ENCODE peak calls at places on chromosomes 16 and 17, in nine cellular contexts. B is neural crest cell, N is PC-9, P is upper lobe of right lung, F is gastrocnemius medialis, V is tibial nerve, Q is cardiac muscle cell, Y is AG10803, H is GM20000. R is an unnamed sample.
A peak's percentile ranks its signal among the peaks of the same experiment; 100 is the strongest.

GRCh38 chr16:53984936-53985335 is 281.0 kb downstream of the FTO start:
- DNase-seq in F (no peak), P (no peak), B (no peak), Q (no peak), V (no peak), H (no peak), Y (no peak), N (no peak), R (no peak)

GRCh38 chr17:47733414-47734288 is 615 bp downstream of the TBX21 start:
- DNase-seq in B (no peak), V (no peak), Q (no peak), P (peak; percentile 49), N (no peak), H (peak; percentile 51), Y (no peak), F (no peak), R (peak; percentile 24)

GRCh38 chr17:9195961-9196668 is 174.8 kb downstream of the NTN1 start:
- DNase-seq in Q (no peak), H (no peak), N (peak; percentile 83), P (no peak), V (no peak), B (peak; percentile 30), F (no peak), Y (no peak), R (no peak)

GRCh38 chr16:293043-293775 is 10.2 kb downstream of the PDIA2 start:
- DNase-seq in N (no peak), Y (no peak), Q (no peak), P (no peak), F (no peak), V (no peak), H (no peak), B (no peak), R (no peak)

GRCh38 chr16:55779391-55780094 is 53.4 kb downstream of the CES1 start:
- DNase-seq in Q (no peak), Y (no peak), V (no peak), F (no peak), N (no peak), B (no peak), H (no peak), P (no peak), R (no peak)

GRCh38 chr16:9706217-9706616 is 476.0 kb downstream of the GRIN2A start:
- DNase-seq in Q (peak; percentile 17), P (no peak), N (no peak), B (no peak), H (no peak), V (no peak), Y (no peak), F (no peak), R (no peak)

GRCh38 chr16:57367111-57367752 is 5.1 kb upstream of the CX3CL1 start:
- DNase-seq in B (no peak), V (no peak), Q (peak; percentile 19), H (no peak), P (no peak), F (no peak), Y (peak; percentile 17), N (peak; percentile 43), R (no peak)

GRCh38 chr16:29820730-29821662 is 734 bp downstream of the MVP start:
- DNase-seq in V (no peak), F (no peak), H (peak; percentile 70), P (peak; percentile 91), N (peak; percentile 84), Y (peak; percentile 32), Q (no peak), B (no peak), R (peak; percentile 73)

GRCh38 chr16:31561698-31562233 is 34.1 kb downstream of the AHSP start:
- DNase-seq in H (no peak), Q (no peak), V (no peak), Y (no peak), F (no peak), P (no peak), B (no peak), N (no peak), R (no peak)

GRCh38 chr17:46903762-46904672 is 18.9 kb upstream of the GOSR2 start:
- DNase-seq in Y (no peak), P (peak; percentile 34), Q (no peak), N (no peak), F (no peak), B (no peak), V (no peak), H (no peak), R (no peak)

GRCh38 chr17:44623070-44623725 is 33.1 kb upstream of the MEIOC start:
- DNase-seq in V (no peak), H (no peak), N (no peak), Q (no peak), P (no peak), B (no peak), Y (peak; percentile 53), F (no peak), R (no peak)

GRCh38 chr17:47663997-47664941 is 14.6 kb downstream of the KPNB1 start:
- DNase-seq in Y (peak; percentile 64), F (no peak), V (no peak), Q (peak; percentile 78), P (no peak), H (peak; percentile 53), N (peak; percentile 41), B (peak; percentile 66), R (no peak)

GRCh38 chr16:48347980-48348379 is 37.2 kb downstream of the SIAH1 start:
- DNase-seq in H (no peak), V (no peak), F (no peak), Y (no peak), Q (no peak), P (no peak), B (no peak), N (no peak), R (no peak)

GRCh38 chr17:79019631-79020584 is 4.1 kb upstream of the C1QTNF1 start:
- DNase-seq in F (no peak), Y (peak; percentile 84), Q (peak; percentile 90), H (no peak), B (no peak), P (peak; percentile 68), V (peak; percentile 66), N (peak; percentile 49), R (peak; percentile 49)

GRCh38 chr17:59284317-59284716 is 47.1 kb upstream of the YPEL2 start:
- DNase-seq in V (no peak), N (no peak), H (no peak), Y (no peak), Q (no peak), F (no peak), P (no peak), B (no peak), R (no peak)

GRCh38 chr17:60390881-60391418 is 983 bp downstream of the USP32 start:
- DNase-seq in V (no peak), Y (peak; percentile 58), Q (peak; percentile 62), N (peak; percentile 17), F (peak; percentile 38), P (no peak), H (peak; percentile 37), B (peak; percentile 6), R (peak; percentile 54)

GRCh38 chr16:83027973-83028372 is 401.2 kb downstream of the CDH13 start:
- DNase-seq in B (no peak), P (no peak), Y (no peak), V (no peak), F (no peak), H (no peak), Q (no peak), N (no peak), R (no peak)

GRCh38 chr16:72836985-72837384 is 210.9 kb downstream of the ZFHX3 start:
- DNase-seq in H (no peak), Y (no peak), P (no peak), F (no peak), Q (no peak), V (no peak), N (no peak), B (no peak), R (no peak)
- TF ChIP-seq CTCF in H (no peak), Y (no peak), P (no peak), F (no peak), Q (peak; percentile 7), V (no peak), N (no peak), B (no peak), R (no peak)

DNA sequence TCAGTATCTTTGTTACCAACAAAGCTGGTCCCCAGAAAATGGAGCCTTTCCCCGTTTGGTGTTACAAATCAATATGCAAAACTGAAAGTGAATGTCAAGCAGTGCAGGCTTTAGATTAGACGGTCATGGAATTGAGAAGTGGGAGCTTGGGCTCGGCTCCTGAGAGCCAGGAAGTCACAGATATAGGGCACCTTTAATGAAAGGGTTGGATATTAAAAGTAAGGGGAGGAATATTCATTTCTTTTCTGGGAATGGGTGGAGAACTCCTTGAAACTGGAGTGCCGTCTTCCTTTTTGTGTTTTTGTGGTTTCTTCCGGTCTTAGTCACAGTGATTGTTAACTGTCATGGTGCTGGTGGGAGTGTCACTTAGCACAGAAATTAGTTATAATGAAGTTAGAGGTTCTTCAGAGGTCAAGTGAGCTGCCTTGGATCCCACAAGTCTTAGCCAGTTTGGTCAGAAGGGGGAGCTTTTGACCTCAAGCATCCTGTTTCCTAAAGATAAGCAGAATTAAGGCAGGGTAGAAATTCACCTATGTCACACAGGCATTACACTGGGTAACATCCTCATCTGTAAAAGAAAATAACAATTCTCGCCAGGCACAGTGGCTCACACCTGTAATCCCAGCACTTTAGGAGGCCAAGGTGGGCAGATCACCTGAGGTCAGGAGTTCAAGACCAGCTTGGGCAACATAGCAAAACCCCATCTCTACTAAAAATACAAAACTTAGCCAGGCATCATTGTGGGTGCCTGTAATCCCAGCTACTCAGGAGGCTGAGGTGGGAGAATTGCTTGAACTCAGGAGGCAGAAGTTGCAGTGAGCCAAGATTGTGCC is 9.6 kb upstream of the EIF1 start:
- DNase-seq in F (no peak), N (peak; percentile 67), Q (peak; percentile 66), B (no peak), Y (peak; percentile 59), V (no peak), P (no peak), H (no peak), R (no peak)
- TF ChIP-seq CTCF in F (no peak), N (peak; percentile 28), Q (no peak), B (no peak), Y (peak; percentile 27), V (peak; percentile 17), P (peak; percentile 37), H (no peak), R (peak; percentile 17)

DNA sequence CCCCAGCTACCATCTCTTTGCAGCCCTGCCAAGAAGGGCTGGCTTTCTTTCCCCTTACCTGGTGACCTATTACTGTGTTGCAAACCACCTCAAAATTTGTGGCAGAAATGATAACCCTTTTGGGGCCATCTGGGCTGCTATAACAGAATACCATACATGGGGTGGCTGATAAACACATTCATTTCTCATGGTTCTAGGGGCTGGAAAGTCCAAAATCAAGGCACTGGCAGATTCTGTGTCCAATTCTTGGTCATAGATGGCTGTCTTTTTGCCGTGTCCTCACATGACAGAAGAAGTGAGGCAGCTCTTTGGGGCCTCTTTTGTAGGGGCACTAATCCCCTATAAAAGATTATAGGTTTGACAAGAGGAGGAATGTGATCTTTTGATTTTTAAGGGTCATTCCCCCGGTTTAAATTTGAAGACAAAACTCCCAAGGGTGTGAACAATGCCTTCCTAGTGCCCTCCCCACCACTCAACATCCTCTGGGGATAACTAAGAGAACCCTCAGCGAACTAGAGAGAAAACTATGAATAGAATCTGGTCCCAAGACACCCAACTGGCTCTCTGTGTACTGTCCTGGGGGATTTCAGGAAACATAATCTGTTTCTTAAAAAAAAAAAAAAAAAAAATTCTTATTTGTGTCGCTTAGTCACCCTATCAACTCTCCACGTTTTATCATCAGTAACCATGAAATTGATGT is 1.7 kb upstream of the METTL22 start:
- DNase-seq in P (no peak), Y (no peak), B (no peak), Q (no peak), F (no peak), V (no peak), N (no peak), H (no peak), R (no peak)
- TF ChIP-seq CTCF in P (no peak), Y (no peak), B (no peak), Q (no peak), F (no peak), V (no peak), N (no peak), H (no peak), R (no peak)

GRCh38 chr17:82416771-82417170 is 1.4 kb upstream of the HEXD start:
- DNase-seq in N (no peak), Y (no peak), P (no peak), Q (no peak), B (no peak), F (no peak), V (no peak), H (no peak), R (no peak)
- TF ChIP-seq CTCF in N (peak; percentile 26), Y (peak; percentile 15), P (peak; percentile 10), Q (no peak), B (peak; percentile 47), F (no peak), V (no peak), H (no peak), R (no peak)

R was measured in right lobe of liver.